ENCODE peak calls at places on chromosome 19, in four cellular contexts. One of them, this sample, is unnamed. For H3K4me1, the result is how much of the 10 kb centered on the place peaks cover.

GRCh38 chr19:44848805-44849457 is 2.8 kb downstream of the NECTIN2 start:
- DNase-seq in body of pancreas: no peak
- DNase-seq in heart right ventricle: peak
- DNase-seq in right lobe of liver: no peak
- DNase-seq in this sample: no peak

GRCh38 chr19:41479757-41480191 is 36.8 kb downstream of the ERICH4 start:
- DNase-seq in body of pancreas: peak
- DNase-seq in right lobe of liver: no peak
- DNase-seq in heart right ventricle: peak
- DNase-seq in this sample: peak

GRCh38 chr19:55684946-55685681 is 10.1 kb downstream of the EPN1 start:
- DNase-seq in heart right ventricle: no peak
- DNase-seq in body of pancreas: no peak
- DNase-seq in right lobe of liver: peak
- DNase-seq in this sample: no peak

GRCh38 chr19:29495091-29495490 is 30.7 kb upstream of the VSTM2B start:
- DNase-seq in body of pancreas: no peak
- DNase-seq in heart right ventricle: no peak
- DNase-seq in right lobe of liver: no peak
- DNase-seq in this sample: no peak

GRCh38 chr19:30856786-30857185 is 484.6 kb downstream of the ZNF536 start:
- DNase-seq in body of pancreas: no peak
- DNase-seq in right lobe of liver: no peak
- DNase-seq in heart right ventricle: no peak
- DNase-seq in this sample: peak

GRCh38 chr19:1377176-1377964 is 6.3 kb upstream of the NDUFS7 start:
- DNase-seq in heart right ventricle: no peak
- DNase-seq in body of pancreas: no peak
- DNase-seq in right lobe of liver: no peak
- DNase-seq in this sample: no peak

GRCh38 chr19:19475845-19476828 is 39.2 kb downstream of the TSSK6 start:
- DNase-seq in body of pancreas: no peak
- DNase-seq in heart right ventricle: no peak
- DNase-seq in right lobe of liver: no peak
- DNase-seq in this sample: no peak

GRCh38 chr19:18674616-18675015 is 8.9 kb upstream of the CRTC1 start:
- DNase-seq in body of pancreas: no peak
- DNase-seq in heart right ventricle: peak
- DNase-seq in right lobe of liver: no peak
- DNase-seq in this sample: no peak

GRCh38 chr19:18809149-18809978 is 18.3 kb upstream of the COMP start:
- DNase-seq in body of pancreas: peak
- DNase-seq in right lobe of liver: no peak
- DNase-seq in heart right ventricle: no peak
- DNase-seq in this sample: peak

GRCh38 chr19:17754634-17755532 is 3.6 kb downstream of the FCHO1 start:
- DNase-seq in body of pancreas: no peak
- DNase-seq in right lobe of liver: no peak
- DNase-seq in heart right ventricle: no peak
- DNase-seq in this sample: no peak

GRCh38 chr19:58388175-58388526 is 1.1 kb downstream of the RPS5 start:
- DNase-seq in body of pancreas: no peak
- DNase-seq in heart right ventricle: no peak
- DNase-seq in right lobe of liver: peak
- DNase-seq in this sample: no peak

GRCh38 chr19:29988351-29988750 is 46.3 kb downstream of the URI1 start:
- DNase-seq in body of pancreas: no peak
- DNase-seq in right lobe of liver: no peak
- DNase-seq in heart right ventricle: no peak
- DNase-seq in this sample: no peak

GRCh38 chr19:10399878-10400277 is 3.5 kb downstream of the CDC37 start:
- DNase-seq in heart right ventricle: peak
- DNase-seq in body of pancreas: no peak
- DNase-seq in right lobe of liver: no peak
- DNase-seq in this sample: no peak

GRCh38 chr19:51361228-51361627 is 5.0 kb downstream of the ETFB start:
- DNase-seq in right lobe of liver: no peak
- DNase-seq in heart right ventricle: no peak
- DNase-seq in body of pancreas: no peak
- DNase-seq in this sample: no peak

GRCh38 chr19:14916848-14917247 is 24.4 kb upstream of the OR7C2 start:
- DNase-seq in heart right ventricle: no peak
- DNase-seq in body of pancreas: no peak
- DNase-seq in right lobe of liver: no peak
- DNase-seq in this sample: no peak

GRCh38 chr19:12293771-12294307 is 844 bp downstream of the ZNF44 start:
- DNase-seq in body of pancreas: peak
- DNase-seq in right lobe of liver: peak
- DNase-seq in heart right ventricle: peak
- DNase-seq in this sample: peak

GRCh38 chr19:40139533-40140287 is 49.0 kb upstream of the ZNF780A start:
- DNase-seq in right lobe of liver: no peak
- DNase-seq in body of pancreas: peak
- DNase-seq in heart right ventricle: no peak
- DNase-seq in this sample: no peak

GRCh38 chr19:9621156-9622037 is at the start of gene ZNF561:
- DNase-seq in right lobe of liver: peak
- DNase-seq in heart right ventricle: peak
- DNase-seq in body of pancreas: peak
- DNase-seq in this sample: peak

GRCh38 chr19:10420444-10421239 is at the start of gene PDE4A:
- DNase-seq in right lobe of liver: no peak
- DNase-seq in body of pancreas: no peak
- DNase-seq in heart right ventricle: no peak
- DNase-seq in this sample: no peak

GRCh38 chr19:4693078-4693350 is 22.9 kb upstream of the MYDGF start:
- DNase-seq in body of pancreas: no peak
- DNase-seq in right lobe of liver: no peak
- DNase-seq in heart right ventricle: no peak
- DNase-seq in this sample: no peak

GRCh38 chr19:4691383-4691782 is 21.2 kb upstream of the MYDGF start:
- DNase-seq in heart right ventricle: no peak
- DNase-seq in body of pancreas: peak
- DNase-seq in right lobe of liver: peak
- DNase-seq in this sample: peak

GRCh38 chr19:4693471-4694121 is 23.5 kb upstream of the MYDGF start:
- DNase-seq in right lobe of liver: no peak
- DNase-seq in body of pancreas: no peak
- DNase-seq in heart right ventricle: no peak
- DNase-seq in this sample: no peak

GRCh38 chr19:4694211-4694987 is 24.3 kb upstream of the MYDGF start:
- DNase-seq in body of pancreas: no peak
- DNase-seq in heart right ventricle: no peak
- DNase-seq in right lobe of liver: peak
- DNase-seq in this sample: peak

DNA sequence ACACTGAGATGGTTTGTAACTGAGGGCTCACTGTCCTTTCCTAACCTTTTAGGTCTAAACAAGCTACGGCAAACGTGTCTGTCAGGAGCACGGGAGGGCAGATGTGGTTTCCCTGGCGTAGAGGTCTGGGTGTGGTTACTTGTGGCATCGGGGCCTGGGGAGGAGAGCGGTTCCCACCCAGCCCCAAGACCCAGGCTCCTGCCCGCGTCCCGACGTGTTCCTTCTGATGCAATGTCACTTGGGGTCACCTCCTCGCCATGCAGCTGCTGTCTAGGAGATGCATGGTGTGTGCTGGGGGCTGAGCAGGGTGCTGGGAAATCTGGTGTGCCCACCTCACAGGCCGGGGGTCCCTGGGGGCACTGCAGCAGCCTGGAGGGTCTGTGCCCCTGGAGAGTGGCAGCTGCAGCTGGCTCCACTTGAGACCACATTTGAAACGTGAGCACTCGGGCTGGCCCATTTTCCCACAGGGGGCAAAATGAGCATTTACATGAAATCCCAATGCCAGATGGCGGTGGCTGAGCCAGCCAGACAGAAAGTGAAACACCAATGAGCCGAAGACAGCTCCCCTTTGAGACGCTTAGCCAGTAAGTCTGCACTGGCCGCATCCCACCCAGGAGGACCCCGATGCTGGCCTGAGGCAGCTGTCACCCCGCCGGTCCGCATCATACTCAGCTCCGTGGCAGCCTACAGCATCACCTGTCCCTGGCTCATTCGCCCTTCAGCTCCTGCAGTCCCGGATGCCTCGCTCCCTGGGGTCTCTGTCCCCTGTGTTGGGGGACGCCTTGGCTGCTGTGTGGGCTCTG is 22.3 kb upstream of the MYDGF start:
- DNase-seq in heart right ventricle: no peak
- DNase-seq in right lobe of liver: no peak
- DNase-seq in body of pancreas: no peak
- DNase-seq in this sample: no peak
- H3K4me3 ChIP-seq in heart right ventricle: no peak
- H3K4me3 ChIP-seq in right lobe of liver: no peak
- H3K4me3 ChIP-seq in body of pancreas: no peak
- H3K4me3 ChIP-seq in this sample: no peak

GRCh38 chr19:49147923-49148682 is 7.1 kb downstream of the HRC start:
- DNase-seq in heart right ventricle: peak
- DNase-seq in body of pancreas: no peak
- DNase-seq in right lobe of liver: no peak
- DNase-seq in this sample: no peak
- H3K4me1 ChIP-seq in heart right ventricle: half or more
- H3K4me1 ChIP-seq in body of pancreas: under half
- H3K4me1 ChIP-seq in right lobe of liver: under half
- H3K4me1 ChIP-seq in this sample: under half

DNA sequence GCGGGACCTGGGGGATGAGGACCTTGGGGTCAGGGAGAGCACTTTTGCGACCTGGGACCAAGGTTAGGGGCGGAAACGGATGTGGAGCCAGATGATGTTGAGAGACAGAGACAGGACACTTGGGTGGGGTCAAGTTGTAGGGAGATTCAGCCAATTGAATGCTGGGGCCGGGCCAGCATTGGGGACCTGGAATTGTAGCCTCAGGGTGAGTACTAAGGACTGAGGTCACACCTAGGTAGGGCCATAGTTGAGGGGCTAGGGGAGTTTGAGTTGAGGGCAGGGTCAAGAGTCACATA is 1.2 kb downstream of the ALKBH7 start:
- DNase-seq in body of pancreas: no peak
- DNase-seq in heart right ventricle: no peak
- DNase-seq in right lobe of liver: no peak
- DNase-seq in this sample: no peak
- H3K4me3 ChIP-seq in body of pancreas: no peak
- H3K4me3 ChIP-seq in heart right ventricle: no peak
- H3K4me3 ChIP-seq in right lobe of liver: peak
- H3K4me3 ChIP-seq in this sample: peak

DNA sequence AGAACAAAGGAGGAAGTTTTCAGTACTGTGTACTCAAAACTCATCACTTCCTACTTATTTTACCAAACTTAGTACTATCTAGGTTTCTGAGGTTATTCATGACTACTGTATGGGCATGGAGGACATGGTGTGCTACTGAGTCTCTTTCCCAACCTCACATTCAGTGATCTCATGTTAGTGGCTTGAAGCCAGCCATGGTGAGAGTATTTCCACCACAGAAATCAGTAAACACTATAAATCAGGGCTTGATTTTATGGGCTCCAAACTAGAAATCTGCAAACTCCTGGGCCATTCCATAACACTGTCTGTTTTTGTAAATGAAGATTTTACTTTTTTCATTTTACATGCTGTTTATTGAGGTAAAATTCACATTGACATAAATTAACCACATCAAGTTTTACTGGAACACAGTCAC is 19.7 kb downstream of the MED26 start:
- DNase-seq in right lobe of liver: no peak
- DNase-seq in body of pancreas: peak
- DNase-seq in heart right ventricle: no peak
- DNase-seq in this sample: peak
- H3K4me1 ChIP-seq in right lobe of liver: under half
- H3K4me1 ChIP-seq in body of pancreas: half or more
- H3K4me1 ChIP-seq in heart right ventricle: half or more
- H3K4me1 ChIP-seq in this sample: half or more

GRCh38 chr19:49881186-49881585 is 3.7 kb downstream of the TBC1D17 start:
- DNase-seq in heart right ventricle: no peak
- DNase-seq in right lobe of liver: peak
- DNase-seq in body of pancreas: no peak
- DNase-seq in this sample: no peak
- H3K4me3 ChIP-seq in heart right ventricle: no peak
- H3K4me3 ChIP-seq in right lobe of liver: no peak
- H3K4me3 ChIP-seq in body of pancreas: no peak
- H3K4me3 ChIP-seq in this sample: no peak

GRCh38 chr19:54203151-54203611 is 2.5 kb downstream of the RPS9 start:
- DNase-seq in right lobe of liver: no peak
- DNase-seq in body of pancreas: peak
- DNase-seq in heart right ventricle: no peak
- DNase-seq in this sample: no peak

GRCh38 chr19:54204767-54205468 is 4.3 kb downstream of the RPS9 start:
- DNase-seq in right lobe of liver: no peak
- DNase-seq in body of pancreas: no peak
- DNase-seq in heart right ventricle: no peak
- DNase-seq in this sample: no peak

GRCh38 chr19:54199401-54199800 is 1.3 kb upstream of the RPS9 start:
- DNase-seq in body of pancreas: no peak
- DNase-seq in heart right ventricle: no peak
- DNase-seq in right lobe of liver: no peak
- DNase-seq in this sample: no peak

GRCh38 chr19:54201980-54202379 is 1.3 kb downstream of the RPS9 start:
- DNase-seq in body of pancreas: no peak
- DNase-seq in heart right ventricle: no peak
- DNase-seq in right lobe of liver: peak
- DNase-seq in this sample: no peak

GRCh38 chr19:54201172-54201701 is 579 bp downstream of the RPS9 start:
- DNase-seq in right lobe of liver: peak
- DNase-seq in body of pancreas: no peak
- DNase-seq in heart right ventricle: no peak
- DNase-seq in this sample: no peak
- H3K4me1 ChIP-seq in right lobe of liver: under half
- H3K4me1 ChIP-seq in body of pancreas: half or more
- H3K4me1 ChIP-seq in heart right ventricle: half or more
- H3K4me1 ChIP-seq in this sample: under half

DNA sequence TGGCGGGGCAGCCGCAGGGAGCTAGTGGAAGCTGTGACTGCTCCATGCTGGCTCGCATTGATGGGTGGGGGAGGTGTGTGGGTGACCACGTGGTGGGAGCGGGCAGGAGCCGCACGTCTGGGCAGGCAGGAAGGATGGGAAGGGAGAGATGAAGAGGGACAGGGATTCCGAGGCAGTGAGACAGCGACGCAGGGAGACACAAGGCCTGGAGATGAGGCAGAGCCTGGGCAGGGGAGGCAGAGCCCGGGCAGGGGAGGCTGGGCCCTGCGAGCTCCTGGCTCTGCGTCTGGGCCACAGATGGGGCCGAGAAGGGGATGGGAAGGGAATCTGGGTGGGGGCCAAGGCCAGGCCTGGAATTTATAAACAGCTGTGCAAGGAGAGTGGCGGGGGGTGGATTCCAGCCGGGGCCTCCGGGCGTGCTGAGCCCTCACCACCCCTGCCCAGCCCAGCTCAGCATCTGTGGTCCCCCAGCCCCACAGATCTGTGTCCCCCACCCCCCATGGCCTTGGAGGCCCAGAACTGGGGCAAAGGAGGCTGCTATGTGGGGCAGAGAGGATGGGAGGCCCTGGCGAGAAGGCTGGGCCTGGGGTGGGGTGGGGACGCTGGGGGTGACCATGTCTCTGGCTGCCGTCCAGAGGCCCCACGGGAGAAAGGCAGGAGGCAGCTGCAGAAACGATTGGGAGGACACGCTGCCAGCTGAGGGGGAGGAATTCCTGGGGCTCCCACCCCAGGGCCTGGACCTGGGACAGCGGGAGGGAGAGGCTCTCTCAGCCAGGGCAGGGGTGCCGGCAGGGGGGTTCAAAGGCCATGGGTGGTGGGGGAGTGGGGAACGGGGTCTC is 6.0 kb downstream of the EHD2 start:
- DNase-seq in right lobe of liver: no peak
- DNase-seq in body of pancreas: peak
- DNase-seq in heart right ventricle: peak
- DNase-seq in this sample: peak
- H3K4me3 ChIP-seq in right lobe of liver: no peak
- H3K4me3 ChIP-seq in body of pancreas: no peak
- H3K4me3 ChIP-seq in heart right ventricle: no peak
- H3K4me3 ChIP-seq in this sample: peak

GRCh38 chr19:3657395-3657769 is 30.8 kb upstream of the CACTIN start:
- DNase-seq in body of pancreas: no peak
- DNase-seq in right lobe of liver: no peak
- DNase-seq in heart right ventricle: no peak
- DNase-seq in this sample: no peak
- H3K4me1 ChIP-seq in body of pancreas: under half
- H3K4me1 ChIP-seq in right lobe of liver: under half
- H3K4me1 ChIP-seq in heart right ventricle: under half
- H3K4me1 ChIP-seq in this sample: under half

This sample was measured in right atrium auricular region.